ENCODE peak calls at places on chromosomes 4 and X, in ten cellular contexts. A, B, Y, Q, Z, X, V, F, M and C are unnamed samples.

GRCh38 chr4:127131527-127131926 is 501.2 kb upstream of the INTU start:
- DNase-seq in A (no peak), B (no peak), Y (no peak), Q (no peak), Z (no peak), X (no peak), V (no peak), F (no peak), M (no peak), C (no peak)

GRCh38 chrX:119512145-119512800 is 44.0 kb downstream of the SLC25A5 start:
- DNase-seq in A (no peak), B (no peak), Y (peak), Q (peak), Z (peak), X (peak), V (peak), F (peak), M (peak), C (no peak)

GRCh38 chrX:56762707-56763555 is 33.9 kb downstream of the NBDY start:
- DNase-seq in A (no peak), B (peak), Y (no peak), Q (no peak), Z (no peak), X (no peak), V (no peak), F (no peak), M (peak), C (no peak)

GRCh38 chr4:77095101-77095826 is 19.5 kb upstream of the CCNI start:
- DNase-seq in A (no peak), B (peak), Y (peak), Q (peak), Z (peak), X (peak), V (peak), F (peak), M (peak), C (peak)

GRCh38 chr4:155025762-155026457 is 182.5 kb upstream of the NPY2R start:
- DNase-seq in A (no peak), B (no peak), Y (peak), Q (no peak), Z (peak), X (peak), V (peak), F (peak), M (no peak), C (no peak)

GRCh38 chrX:80285131-80285773 is 135.0 kb upstream of the TENT5D start:
- DNase-seq in A (no peak), B (no peak), Y (peak), Q (no peak), Z (no peak), X (peak), V (peak), F (no peak), M (no peak), C (no peak)

GRCh38 chr4:127832585-127832984 is 48.1 kb upstream of the PLK4 start:
- DNase-seq in A (no peak), B (no peak), Y (no peak), Q (no peak), Z (no peak), X (no peak), V (no peak), F (no peak), M (no peak), C (no peak)

GRCh38 chr4:21869978-21870745 is 78.4 kb downstream of the KCNIP4 start:
- DNase-seq in A (no peak), B (no peak), Y (peak), Q (no peak), Z (no peak), X (no peak), V (peak), F (no peak), M (no peak), C (no peak)

GRCh38 chr4:13348216-13348615 is 135.9 kb downstream of the RAB28 start:
- DNase-seq in A (no peak), B (no peak), Y (no peak), Q (no peak), Z (no peak), X (no peak), V (no peak), F (no peak), M (no peak), C (no peak)

GRCh38 chr4:8919651-8920288 is 48.1 kb upstream of the HMX1 start:
- DNase-seq in A (no peak), B (no peak), Y (no peak), Q (no peak), Z (no peak), X (peak), V (no peak), F (peak), M (peak), C (no peak)

GRCh38 chrX:111007238-111007637 is 88.8 kb upstream of the PAK3 start:
- DNase-seq in A (no peak), B (no peak), Y (no peak), Q (no peak), Z (no peak), X (no peak), V (no peak), F (no peak), M (no peak), C (no peak)

GRCh38 chr4:73404042-73404441 is at the start of gene ALB:
- DNase-seq in A (no peak), B (no peak), Y (no peak), Q (no peak), Z (no peak), X (no peak), V (no peak), F (no peak), M (no peak), C (no peak)

GRCh38 chrX:10597871-10598270 is 22.5 kb downstream of the MID1 start:
- DNase-seq in A (no peak), B (no peak), Y (no peak), Q (no peak), Z (peak), X (peak), V (peak), F (no peak), M (no peak), C (no peak)

GRCh38 chr4:34202154-34202553 is 2042.2 kb downstream of the ARAP2 start:
- DNase-seq in A (no peak), B (no peak), Y (peak), Q (no peak), Z (no peak), X (no peak), V (peak), F (no peak), M (no peak), C (no peak)

GRCh38 chr4:43456383-43456782 is 563.9 kb downstream of the GRXCR1 start:
- DNase-seq in A (peak), B (no peak), Y (peak), Q (no peak), Z (peak), X (no peak), V (peak), F (no peak), M (no peak), C (no peak)

GRCh38 chrX:120660638-120661037 is 30.8 kb upstream of the C1GALT1C1 start:
- DNase-seq in A (no peak), B (no peak), Y (peak), Q (no peak), Z (no peak), X (no peak), V (peak), F (no peak), M (no peak), C (no peak)

GRCh38 chr4:47686294-47686872 is 151.5 kb downstream of the CORIN start:
- DNase-seq in A (no peak), B (peak), Y (peak), Q (peak), Z (peak), X (peak), V (peak), F (peak), M (peak), C (peak)

GRCh38 chr4:53782468-53782865 is 191.2 kb upstream of the LNX1 start:
- DNase-seq in A (no peak), B (no peak), Y (no peak), Q (no peak), Z (peak), X (no peak), V (no peak), F (no peak), M (no peak), C (no peak)

GRCh38 chr4:158513246-158513645 is 8.4 kb upstream of the RXFP1 start:
- DNase-seq in A (no peak), B (no peak), Y (no peak), Q (no peak), Z (no peak), X (no peak), V (peak), F (no peak), M (no peak), C (no peak)

GRCh38 chr4:10092481-10093272 is 23.9 kb downstream of the WDR1 start:
- DNase-seq in A (no peak), B (no peak), Y (no peak), Q (peak), Z (no peak), X (no peak), V (no peak), F (no peak), M (no peak), C (no peak)

GRCh38 chr4:38675167-38676121 is 11.4 kb downstream of the KLF3 start:
- DNase-seq in A (peak), B (peak), Y (peak), Q (peak), Z (peak), X (peak), V (peak), F (peak), M (peak), C (peak)

GRCh38 chrX:70554081-70554480 is 109.4 kb downstream of the DLG3 start:
- DNase-seq in A (no peak), B (no peak), Y (peak), Q (no peak), Z (peak), X (no peak), V (peak), F (no peak), M (no peak), C (no peak)

GRCh38 chr4:159003420-159004253 is 99.2 kb upstream of the RAPGEF2 start:
- DNase-seq in A (no peak), B (no peak), Y (peak), Q (no peak), Z (no peak), X (no peak), V (peak), F (no peak), M (no peak), C (no peak)

GRCh38 chr4:57426779-57427395 is 316.7 kb upstream of the IGFBP7 start:
- DNase-seq in A (peak), B (no peak), Y (peak), Q (peak), Z (peak), X (peak), V (peak), F (peak), M (no peak), C (no peak)

GRCh38 chrX:151796576-151796975 is 62.0 kb downstream of the CNGA2 start:
- DNase-seq in A (no peak), B (no peak), Y (peak), Q (no peak), Z (no peak), X (no peak), V (peak), F (no peak), M (no peak), C (no peak)

GRCh38 chr4:177105526-177105925 is 204.1 kb upstream of the NEIL3 start:
- DNase-seq in A (no peak), B (no peak), Y (no peak), Q (no peak), Z (no peak), X (no peak), V (no peak), F (no peak), M (no peak), C (no peak)

GRCh38 chr4:38673109-38673978 is 9.3 kb downstream of the KLF3 start:
- DNase-seq in A (no peak), B (no peak), Y (peak), Q (no peak), Z (peak), X (no peak), V (peak), F (peak), M (peak), C (no peak)

GRCh38 chr4:118282692-118283091 is 70.1 kb downstream of the PRSS12 start:
- DNase-seq in A (no peak), B (no peak), Y (peak), Q (peak), Z (peak), X (no peak), V (peak), F (no peak), M (no peak), C (no peak)

GRCh38 chrX:153925387-153925738 is 701 bp downstream of the ARHGAP4 start:
- DNase-seq in A (no peak), B (peak), Y (no peak), Q (no peak), Z (no peak), X (no peak), V (no peak), F (no peak), M (no peak), C (no peak)

GRCh38 chr4:76582074-76582816 is 147.2 kb downstream of the SHROOM3 start:
- DNase-seq in A (no peak), B (no peak), Y (no peak), Q (no peak), Z (no peak), X (no peak), V (no peak), F (no peak), M (no peak), C (no peak)

DNA sequence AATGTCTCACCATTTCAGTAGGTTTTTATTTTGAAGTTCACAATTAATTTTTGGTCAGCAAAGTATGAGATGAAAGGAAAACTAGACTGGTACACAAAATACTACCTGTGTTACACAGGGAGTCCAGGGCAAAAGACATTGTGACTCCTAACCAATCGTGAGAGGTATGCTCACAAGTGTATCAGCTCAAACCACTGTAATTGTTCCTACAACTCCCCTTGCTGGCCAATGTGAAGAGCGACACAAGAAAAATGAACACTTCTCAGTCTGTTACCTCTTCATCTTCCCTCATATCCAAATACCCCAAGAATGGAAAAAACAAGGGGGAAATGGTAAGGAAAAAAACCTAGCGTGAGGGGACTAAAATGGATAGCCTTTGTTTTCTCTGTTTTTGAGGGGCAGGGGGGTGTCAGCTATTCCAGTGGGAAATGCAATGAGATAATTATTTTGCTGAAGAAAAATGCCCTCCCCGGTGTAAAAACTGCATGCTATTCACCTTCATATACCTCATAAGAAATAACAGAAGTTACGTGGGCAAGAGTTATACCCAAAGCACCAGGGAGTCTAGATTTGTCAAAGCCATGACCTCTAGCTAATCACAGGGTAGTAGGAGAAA is 30.6 kb upstream of the NSUN7 start:
- DNase-seq in A (no peak), B (no peak), Y (peak), Q (no peak), Z (peak), X (no peak), V (peak), F (no peak), M (no peak), C (no peak)
- TF ChIP-seq CTCF in A (peak), B (no peak), Y (peak), Q (no peak), Z (peak), X (no peak), V (peak), F (no peak), M (no peak), C (no peak)

GRCh38 chr4:3320361-3321023 is 27.7 kb downstream of the RGS12 start:
- DNase-seq in A (no peak), B (no peak), Y (no peak), Q (peak), Z (no peak), X (no peak), V (no peak), F (peak), M (peak), C (no peak)

GRCh38 chr4:3323071-3323481 is 30.3 kb downstream of the RGS12 start:
- DNase-seq in A (no peak), B (no peak), Y (no peak), Q (no peak), Z (no peak), X (no peak), V (no peak), F (peak), M (peak), C (no peak)

GRCh38 chr4:3322059-3322550 is 29.3 kb downstream of the RGS12 start:
- DNase-seq in A (no peak), B (no peak), Y (no peak), Q (no peak), Z (peak), X (no peak), V (no peak), F (peak), M (peak), C (no peak)

GRCh38 chr4:3321295-3321889 is 28.6 kb downstream of the RGS12 start:
- DNase-seq in A (no peak), B (no peak), Y (no peak), Q (peak), Z (peak), X (no peak), V (no peak), F (peak), M (peak), C (no peak)

GRCh38 chr4:3324093-3324815 is 31.4 kb downstream of the RGS12 start:
- DNase-seq in A (no peak), B (no peak), Y (no peak), Q (no peak), Z (no peak), X (no peak), V (no peak), F (peak), M (peak), C (no peak)
- TF ChIP-seq CTCF in A (no peak), B (no peak), Y (no peak), Q (no peak), Z (no peak), X (no peak), V (no peak), F (no peak), M (no peak), C (no peak)

DNA sequence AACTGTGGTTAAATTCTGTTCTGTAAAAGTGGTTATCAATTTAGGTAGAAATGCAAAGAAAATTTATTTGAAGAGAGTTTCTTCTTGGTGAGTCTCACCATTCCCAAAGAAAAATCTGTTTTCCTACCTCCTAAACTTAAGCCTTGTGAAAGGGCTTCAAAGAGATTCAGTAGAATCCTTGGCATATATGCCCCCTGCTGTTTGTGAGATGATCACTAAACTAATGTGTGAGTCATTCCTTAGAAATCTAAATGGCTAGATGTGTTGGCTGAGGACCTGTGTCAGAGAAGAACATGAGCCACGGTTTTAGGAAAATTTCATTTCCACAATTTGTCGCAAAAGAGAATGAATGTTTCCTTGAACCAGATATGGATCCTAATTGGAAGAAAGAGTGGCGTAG is 260.9 kb downstream of the SLC7A11 start:
- DNase-seq in A (no peak), B (no peak), Y (peak), Q (no peak), Z (peak), X (no peak), V (peak), F (no peak), M (no peak), C (no peak)
- TF ChIP-seq CTCF in A (no peak), B (no peak), Y (peak), Q (no peak), Z (peak), X (no peak), V (no peak), F (no peak), M (no peak), C (no peak)

GRCh38 chr4:101813604-101814003 is 23.1 kb downstream of the BANK1 start:
- DNase-seq in A (no peak), B (peak), Y (no peak), Q (no peak), Z (no peak), X (no peak), V (no peak), F (no peak), M (no peak), C (peak)
- TF ChIP-seq CTCF in A (no peak), B (no peak), Y (no peak), Q (no peak), Z (no peak), X (no peak), V (no peak), F (no peak), M (no peak), C (no peak)